ENCODE peak calls at places on chromosome 19, in seven cellular contexts. F is hypothalamus; Z is activated CD4-positive, alpha-beta memory T cell treated with anti-CD3 and anti-CD28 coated beads, Interleukin-2, amount 10 ng/mL, durations not matched to agents 7 days and 5 days; A is HEK293T; J is stimulated activated naive CD4-positive, alpha-beta T cell; I is foreskin fibroblast; W is putamen. N is an unnamed sample.
A peak's percentile ranks its signal among the peaks of the same experiment; 100 is the strongest.

GRCh38 chr19:31255174-31255862 is 93.9 kb downstream of the TSHZ3 start:
- DNase-seq in F (no peak), Z (no peak), A (no peak), J (no peak), I (no peak), W (no peak), N (no peak)

GRCh38 chr19:15417699-15418098 is 1.1 kb downstream of the AKAP8L start:
- DNase-seq in F (peak; percentile 1), Z (no peak), A (no peak), J (no peak), I (peak; percentile 45), W (no peak), N (no peak)

GRCh38 chr19:32830231-32831014 is 39.1 kb downstream of the SLC7A9 start:
- DNase-seq in F (no peak), Z (no peak), A (no peak), J (no peak), I (peak; percentile 24), W (no peak), N (no peak)

GRCh38 chr19:48970139-48970766 is 5.1 kb downstream of the FTL start:
- DNase-seq in F (no peak), Z (no peak), A (no peak), J (no peak), I (no peak), W (no peak), N (no peak)

GRCh38 chr19:23283925-23284324 is 33.7 kb upstream of the ZNF724 start:
- DNase-seq in F (no peak), Z (peak; percentile 46), A (peak; percentile 49), J (peak; percentile 49), I (peak; percentile 31), W (no peak), N (peak; percentile 58)

GRCh38 chr19:11570039-11570462 is 7.4 kb downstream of the ACP5 start:
- DNase-seq in F (no peak), Z (no peak), A (no peak), J (no peak), I (no peak), W (no peak), N (no peak)

GRCh38 chr19:40249201-40249600 is 22.7 kb upstream of the CCNP start:
- DNase-seq in F (no peak), Z (no peak), A (no peak), J (no peak), I (no peak), W (no peak), N (no peak)

GRCh38 chr19:32091196-32091595 is 254.2 kb upstream of the ZNF507 start:
- DNase-seq in F (no peak), Z (no peak), A (no peak), J (no peak), I (no peak), W (no peak), N (no peak)

GRCh38 chr19:41934849-41935374 is 6.7 kb upstream of the ERFL start:
- DNase-seq in F (peak; percentile 33), Z (peak; percentile 76), A (peak; percentile 79), J (peak; percentile 73), I (peak; percentile 73), W (no peak), N (peak; percentile 98)

GRCh38 chr19:43739419-43739818 is 15.3 kb downstream of the SMG9 start:
- DNase-seq in F (no peak), Z (no peak), A (no peak), J (no peak), I (no peak), W (no peak), N (no peak)

GRCh38 chr19:35451278-35452096 is 3.4 kb downstream of the FFAR2 start:
- DNase-seq in F (no peak), Z (peak; percentile 47), A (no peak), J (no peak), I (no peak), W (no peak), N (no peak)

GRCh38 chr19:30785728-30786127 is 413.5 kb downstream of the ZNF536 start:
- DNase-seq in F (no peak), Z (no peak), A (no peak), J (no peak), I (no peak), W (no peak), N (no peak)

GRCh38 chr19:7533281-7533819 is 2.2 kb upstream of the PNPLA6 start:
- DNase-seq in F (peak; percentile 32), Z (no peak), A (no peak), J (no peak), I (peak; percentile 84), W (peak; percentile 64), N (no peak)

GRCh38 chr19:51277112-51277511 is 26.2 kb downstream of the SIGLECL1 start:
- DNase-seq in F (no peak), Z (no peak), A (no peak), J (no peak), I (no peak), W (no peak), N (no peak)

GRCh38 chr19:9858766-9859165 is 23.6 kb downstream of the PIN1 start:
- DNase-seq in F (no peak), Z (no peak), A (no peak), J (no peak), I (no peak), W (no peak), N (no peak)

GRCh38 chr19:4981681-4981958 is 12.7 kb downstream of the KDM4B start:
- DNase-seq in F (no peak), Z (no peak), A (no peak), J (no peak), I (no peak), W (no peak), N (no peak)

GRCh38 chr19:43126720-43127119 is 44.2 kb upstream of the PSG2 start:
- DNase-seq in F (no peak), Z (no peak), A (no peak), J (no peak), I (no peak), W (no peak), N (no peak)

GRCh38 chr19:18637644-18638630 is 1.1 kb downstream of the KLHL26 start:
- DNase-seq in F (no peak), Z (no peak), A (no peak), J (no peak), I (no peak), W (no peak), N (no peak)

GRCh38 chr19:55836340-55836739 is at the start of gene NLRP4:
- DNase-seq in F (no peak), Z (no peak), A (no peak), J (no peak), I (no peak), W (no peak), N (no peak)

GRCh38 chr19:43462887-43463380 is 2.5 kb downstream of the LYPD3 start:
- DNase-seq in F (no peak), Z (no peak), A (no peak), J (no peak), I (no peak), W (no peak), N (no peak)

N was measured in HuH-7.5.